ENCODE peak calls at places on chromosomes 16 and 17, in five cellular contexts. S is lung, W is progenitor cell of endocrine pancreas, T is RWPE1, Z is AG10803. B is an unnamed sample.

GRCh38 chr16:24255446-24256352 is at the start of gene CACNG3:
- DNase-seq in S (no peak), W (peak; percentile 83), T (peak; percentile 55), Z (peak; percentile 3), B (no peak)

GRCh38 chr16:4015991-4016325 is 100.3 kb downstream of the ADCY9 start:
- DNase-seq in S (no peak), W (no peak), T (no peak), Z (no peak), B (no peak)

GRCh38 chr17:78819402-78819801 is 21.2 kb downstream of the USP36 start:
- DNase-seq in S (no peak), W (no peak), T (no peak), Z (no peak), B (no peak)

GRCh38 chr17:34306466-34306865 is 12.8 kb upstream of the CCL8 start:
- DNase-seq in S (peak; percentile 40), W (no peak), T (peak; percentile 29), Z (peak; percentile 75), B (peak; percentile 15)

GRCh38 chr16:77963185-77964044 is 58.9 kb upstream of the CLEC3A start:
- DNase-seq in S (no peak), W (no peak), T (no peak), Z (no peak), B (no peak)

GRCh38 chr16:28098959-28099945 is 35.7 kb upstream of the GSG1L start:
- DNase-seq in S (no peak), W (no peak), T (no peak), Z (no peak), B (no peak)

GRCh38 chr17:81228420-81228819 is 5.7 kb upstream of the CEP131 start:
- DNase-seq in S (no peak), W (no peak), T (no peak), Z (no peak), B (no peak)

GRCh38 chr16:75789237-75789636 is 62.9 kb upstream of the CPHXL start:
- DNase-seq in S (no peak), W (no peak), T (peak; percentile 64), Z (peak; percentile 46), B (peak; percentile 38)

GRCh38 chr17:16304832-16305231 is 48.4 kb downstream of the CENPV start:
- DNase-seq in S (no peak), W (no peak), T (no peak), Z (peak; percentile 25), B (peak; percentile 15)

GRCh38 chr17:1629647-1630310 is 1.1 kb upstream of the SLC43A2 start:
- DNase-seq in S (peak; percentile 82), W (no peak), T (no peak), Z (peak; percentile 52), B (peak; percentile 81)

GRCh38 chr16:7289299-7289698 is 43.3 kb upstream of the RBFOX1 start:
- DNase-seq in S (no peak), W (no peak), T (no peak), Z (no peak), B (no peak)

GRCh38 chr17:47106130-47106529 is 83.0 kb downstream of the CDC27 start:
- DNase-seq in S (no peak), W (no peak), T (no peak), Z (no peak), B (no peak)

GRCh38 chr17:17819561-17819995 is 17.2 kb downstream of the SREBF1 start:
- DNase-seq in S (peak; percentile 82), W (no peak), T (peak; percentile 81), Z (peak; percentile 86), B (peak; percentile 81)

GRCh38 chr16:8868272-8869211 is at the start of gene CARHSP1:
- DNase-seq in S (peak; percentile 87), W (peak; percentile 80), T (peak; percentile 98), Z (peak; percentile 83), B (peak; percentile 96)

GRCh38 chr16:77863250-77863649 is 74.9 kb downstream of the VAT1L start:
- DNase-seq in S (no peak), W (no peak), T (no peak), Z (no peak), B (no peak)

GRCh38 chr17:43378766-43379165 is 20.0 kb upstream of the ARL4D start:
- DNase-seq in S (no peak), W (no peak), T (no peak), Z (no peak), B (no peak)

GRCh38 chr17:40791808-40792436 is 7.8 kb downstream of the KRT28 start:
- DNase-seq in S (no peak), W (no peak), T (peak; percentile 17), Z (peak; percentile 53), B (peak; percentile 59)

GRCh38 chr17:17506893-17507464 is 10.8 kb upstream of the RASD1 start:
- DNase-seq in S (no peak), W (no peak), T (no peak), Z (no peak), B (no peak)

GRCh38 chr16:47460301-47460754 is 535 bp downstream of the ITFG1 start:
- DNase-seq in S (no peak), W (no peak), T (peak; percentile 13), Z (peak; percentile 16), B (peak; percentile 4)

GRCh38 chr17:8365143-8365542 is 11.4 kb downstream of the KRABD2 start:
- DNase-seq in S (no peak), W (no peak), T (no peak), Z (peak; percentile 31), B (no peak)

GRCh38 chr17:54864636-54865420 is 35.8 kb upstream of the TOM1L1 start:
- DNase-seq in S (no peak), W (no peak), T (no peak), Z (no peak), B (no peak)

GRCh38 chr16:75478480-75479345 is 14.2 kb upstream of the TMEM170A start:
- DNase-seq in S (no peak), W (no peak), T (no peak), Z (no peak), B (no peak)

GRCh38 chr17:79842656-79843474 is 3.6 kb upstream of the CBX4 start:
- DNase-seq in S (no peak), W (peak; percentile 27), T (no peak), Z (no peak), B (no peak)

GRCh38 chr17:81365148-81365600 is 30.1 kb upstream of the BAHCC1 start:
- DNase-seq in S (peak; percentile 77), W (no peak), T (peak; percentile 73), Z (peak; percentile 47), B (peak; percentile 71)

GRCh38 chr17:32894245-32894644 is 17.3 kb upstream of the MYO1D start:
- DNase-seq in S (no peak), W (no peak), T (no peak), Z (peak; percentile 42), B (no peak)

GRCh38 chr16:3582276-3583165 is 5.3 kb upstream of the NLRC3 start:
- DNase-seq in S (no peak), W (no peak), T (no peak), Z (no peak), B (no peak)

GRCh38 chr16:78216166-78216745 is 116.8 kb downstream of the WWOX start:
- DNase-seq in S (no peak), W (no peak), T (no peak), Z (no peak), B (no peak)

GRCh38 chr16:67055712-67056487 is 27.0 kb downstream of the CBFB start:
- DNase-seq in S (no peak), W (no peak), T (peak; percentile 90), Z (peak; percentile 94), B (no peak)

GRCh38 chr16:51409001-51409675 is 258.1 kb upstream of the SALL1 start:
- DNase-seq in S (no peak), W (no peak), T (peak; percentile 23), Z (peak; percentile 53), B (peak; percentile 40)

GRCh38 chr16:1429631-1430030 is 1.2 kb upstream of the PERCC1 start:
- DNase-seq in S (no peak), W (no peak), T (no peak), Z (no peak), B (no peak)

GRCh38 chr17:79942591-79943353 is 92.9 kb downstream of the TBC1D16 start:
- DNase-seq in S (no peak), W (no peak), T (no peak), Z (no peak), B (no peak)

GRCh38 chr17:40070644-40070894 is 7.8 kb downstream of the THRA start:
- DNase-seq in S (no peak), W (no peak), T (no peak), Z (no peak), B (no peak)

GRCh38 chr17:65388911-65389310 is 172.5 kb downstream of the AXIN2 start:
- DNase-seq in S (no peak), W (no peak), T (no peak), Z (peak; percentile 89), B (no peak)

GRCh38 chr17:38564869-38565268 is 40.9 kb downstream of the SRCIN1 start:
- DNase-seq in S (no peak), W (no peak), T (no peak), Z (no peak), B (no peak)

GRCh38 chr16:67963325-67964321 is 4.8 kb downstream of the SLC12A4 start:
- DNase-seq in S (no peak), W (no peak), T (no peak), Z (no peak), B (no peak)

GRCh38 chr16:234468-235305 is at the start of gene FAM234A:
- DNase-seq in S (peak; percentile 92), W (peak; percentile 94), T (peak; percentile 95), Z (peak; percentile 86), B (peak; percentile 98)
- TF ChIP-seq CTCF in S (no peak), W (peak; percentile 60), T (peak; percentile 65), Z (peak; percentile 45), B (peak; percentile 65)

DNA sequence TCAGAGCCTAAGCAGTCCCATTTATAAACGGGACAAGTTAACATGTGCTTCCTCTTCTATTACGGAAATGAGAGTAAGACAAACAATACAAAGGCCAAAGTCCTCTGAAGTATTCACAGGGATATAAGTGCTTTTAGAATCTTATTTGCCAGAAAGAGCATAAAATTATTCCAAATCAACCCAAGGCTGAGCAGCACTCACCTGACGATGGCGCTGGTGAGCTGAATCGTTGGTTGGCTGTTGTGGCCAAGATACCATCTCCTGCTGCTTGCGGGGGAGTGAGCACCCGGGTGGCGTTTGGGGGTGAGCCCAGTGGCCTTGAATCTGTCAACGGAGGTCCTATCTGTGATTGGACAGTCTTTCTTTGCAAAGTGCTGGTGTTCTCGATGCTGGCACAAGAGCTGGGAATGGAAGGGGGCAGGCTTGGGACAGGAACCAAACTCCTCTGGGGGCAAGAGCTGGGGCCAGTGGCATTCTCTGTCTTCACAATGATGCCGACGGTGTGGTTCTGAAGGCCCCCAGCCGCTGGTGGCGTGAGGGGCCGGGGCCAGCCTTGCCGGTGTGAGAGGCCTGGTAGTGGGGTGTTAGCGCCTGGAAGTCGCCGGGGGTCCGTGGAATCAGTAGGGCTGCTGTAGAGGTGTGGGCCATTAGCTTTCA is 9.5 kb upstream of the DHRS13 start:
- DNase-seq in S (no peak), W (no peak), T (no peak), Z (no peak), B (no peak)
- TF ChIP-seq CTCF in S (no peak), W (no peak), T (no peak), Z (peak; percentile 25), B (peak; percentile 11)

DNA sequence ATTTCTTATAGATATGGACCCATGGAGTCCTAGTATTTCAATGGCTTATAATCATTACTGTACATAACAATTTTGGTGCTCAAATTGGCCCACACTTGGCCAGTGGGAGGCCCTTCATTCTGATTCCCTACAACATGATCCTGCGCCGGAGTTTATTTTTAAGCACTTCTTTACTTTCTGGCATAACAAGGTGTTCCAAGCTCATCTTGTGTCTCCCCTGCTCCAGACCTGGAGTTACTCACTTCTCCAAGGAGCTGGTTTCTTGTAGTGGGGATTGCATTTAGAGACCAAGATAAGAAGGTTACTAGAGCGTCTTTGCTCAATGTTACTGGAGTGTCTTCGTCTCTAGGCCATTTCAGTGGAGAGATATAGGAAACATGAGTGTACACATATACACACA is 87.9 kb downstream of the MSI2 start:
- DNase-seq in S (no peak), W (no peak), T (no peak), Z (no peak), B (no peak)
- TF ChIP-seq CTCF in S (no peak), W (no peak), T (no peak), Z (no peak), B (no peak)

GRCh38 chr17:4896332-4897197 is 2.8 kb upstream of the C17orf107 start:
- DNase-seq in S (no peak), W (no peak), T (no peak), Z (no peak), B (no peak)
- TF ChIP-seq CTCF in S (no peak), W (no peak), T (no peak), Z (no peak), B (no peak)

B was measured in Calu3.